ENCODE peak calls at places on chromosomes 2 and 18, in four cellular contexts. One of them, this sample, is unnamed.

GRCh38 chr2:204109681-204110080 is 173.1 kb downstream of the ICOS start:
- DNase-seq in Right ventricle myocardium superior: no peak
- DNase-seq in nephron progenitor cell: peak; percentile 8
- DNase-seq in CD8-positive, alpha-beta T cell: no peak
- DNase-seq in this sample: no peak

GRCh38 chr2:122683018-122683417 is 927.6 kb downstream of the TSN start:
- DNase-seq in Right ventricle myocardium superior: no peak
- DNase-seq in nephron progenitor cell: no peak
- DNase-seq in CD8-positive, alpha-beta T cell: no peak
- DNase-seq in this sample: no peak

GRCh38 chr18:50429207-50429948 is 54.5 kb downstream of the SKA1 start:
- DNase-seq in Right ventricle myocardium superior: no peak
- DNase-seq in nephron progenitor cell: no peak
- DNase-seq in CD8-positive, alpha-beta T cell: no peak
- DNase-seq in this sample: no peak

GRCh38 chr18:58362027-58362575 is 266.8 kb downstream of the ALPK2 start:
- DNase-seq in Right ventricle myocardium superior: no peak
- DNase-seq in nephron progenitor cell: no peak
- DNase-seq in CD8-positive, alpha-beta T cell: no peak
- DNase-seq in this sample: peak; percentile 19

GRCh38 chr2:36376992-36377738 is 21.6 kb downstream of the CRIM1 start:
- DNase-seq in Right ventricle myocardium superior: no peak
- DNase-seq in nephron progenitor cell: no peak
- DNase-seq in CD8-positive, alpha-beta T cell: no peak
- DNase-seq in this sample: no peak

GRCh38 chr2:285506-285905 is 2.4 kb downstream of the ALKAL2 start:
- DNase-seq in Right ventricle myocardium superior: no peak
- DNase-seq in nephron progenitor cell: no peak
- DNase-seq in CD8-positive, alpha-beta T cell: no peak
- DNase-seq in this sample: no peak

GRCh38 chr2:9071584-9072124 is 68.2 kb upstream of the MBOAT2 start:
- DNase-seq in Right ventricle myocardium superior: no peak
- DNase-seq in nephron progenitor cell: no peak
- DNase-seq in CD8-positive, alpha-beta T cell: no peak
- DNase-seq in this sample: no peak

GRCh38 chr18:65768379-65768778 is 17.6 kb downstream of the CDH7 start:
- DNase-seq in Right ventricle myocardium superior: no peak
- DNase-seq in nephron progenitor cell: no peak
- DNase-seq in CD8-positive, alpha-beta T cell: no peak
- DNase-seq in this sample: no peak

GRCh38 chr2:225122007-225122406 is 79.7 kb upstream of the DOCK10 start:
- DNase-seq in Right ventricle myocardium superior: no peak
- DNase-seq in nephron progenitor cell: no peak
- DNase-seq in CD8-positive, alpha-beta T cell: no peak
- DNase-seq in this sample: no peak

GRCh38 chr18:21632393-21632792 is 20.3 kb downstream of the SNRPD1 start:
- DNase-seq in Right ventricle myocardium superior: no peak
- DNase-seq in nephron progenitor cell: no peak
- DNase-seq in CD8-positive, alpha-beta T cell: no peak
- DNase-seq in this sample: no peak

GRCh38 chr2:23595601-23596251 is 210.7 kb downstream of the KLHL29 start:
- DNase-seq in Right ventricle myocardium superior: peak; percentile 51
- DNase-seq in nephron progenitor cell: peak; percentile 42
- DNase-seq in CD8-positive, alpha-beta T cell: no peak
- DNase-seq in this sample: no peak

GRCh38 chr2:135743860-135744259 is 2.2 kb downstream of the UBXN4 start:
- DNase-seq in Right ventricle myocardium superior: no peak
- DNase-seq in nephron progenitor cell: no peak
- DNase-seq in CD8-positive, alpha-beta T cell: no peak
- DNase-seq in this sample: no peak

GRCh38 chr2:226788064-226788463 is 11.6 kb downstream of the IRS1 start:
- DNase-seq in Right ventricle myocardium superior: no peak
- DNase-seq in nephron progenitor cell: no peak
- DNase-seq in CD8-positive, alpha-beta T cell: no peak
- DNase-seq in this sample: no peak

GRCh38 chr2:148534416-148535205 is 109.9 kb upstream of the EPC2 start:
- DNase-seq in Right ventricle myocardium superior: peak; percentile 64
- DNase-seq in nephron progenitor cell: no peak
- DNase-seq in CD8-positive, alpha-beta T cell: no peak
- DNase-seq in this sample: no peak